ENCODE peak calls at places on chromosomes 13 and 19, in four cellular contexts. W is body of pancreas, L is ovary, O is endothelial cell of umbilical vein. P is an unnamed sample. For H3K36me3, the result is how much of the 10 kb centered on the place peaks cover.

GRCh38 chr13:20814224-20814910 is 40.6 kb upstream of the EEF1AKMT1 start:
- DNase-seq in L (peak), O (peak), W (peak), P (peak)

GRCh38 chr19:6654347-6655310 is 15.3 kb downstream of the TNFSF14 start:
- DNase-seq in W (no peak), O (no peak), L (no peak), P (no peak)

GRCh38 chr13:81487151-81487550 is 1146.2 kb upstream of the SPRY2 start:
- DNase-seq in L (no peak), O (no peak), W (peak), P (peak)

GRCh38 chr13:63041640-63042414 is 1626.2 kb upstream of the PCDH20 start:
- DNase-seq in O (no peak), L (no peak), W (no peak), P (peak)

GRCh38 chr13:83883061-83883523 is 818 bp upstream of the SLITRK1 start:
- DNase-seq in L (no peak), O (no peak), W (peak), P (no peak)

GRCh38 chr13:44396295-44396962 is 22.8 kb downstream of the SERP2 start:
- DNase-seq in W (no peak), O (no peak), L (no peak), P (no peak)

GRCh38 chr19:22137791-22138190 is 59.0 kb downstream of the ZNF676 start:
- DNase-seq in W (no peak), L (no peak), O (no peak), P (no peak)

GRCh38 chr19:3073931-3074595 is 11.8 kb upstream of the TLE5 start:
- DNase-seq in O (no peak), W (peak), L (peak), P (no peak)

GRCh38 chr13:78192721-78193120 is 274.1 kb upstream of the EDNRB start:
- DNase-seq in O (no peak), L (no peak), W (no peak), P (peak)

GRCh38 chr13:52414963-52415362 is 9.0 kb upstream of the THSD1 start:
- DNase-seq in L (no peak), O (peak), W (no peak), P (peak)

GRCh38 chr13:30125422-30126073 is 181.8 kb downstream of the KATNAL1 start:
- DNase-seq in O (no peak), W (no peak), L (peak), P (peak)

GRCh38 chr19:33458807-33459206 is 62.8 kb downstream of the PEPD start:
- DNase-seq in L (peak), O (no peak), W (no peak), P (no peak)

GRCh38 chr19:56083668-56084067 is 37.4 kb downstream of the ZNF787 start:
- DNase-seq in W (no peak), L (no peak), O (no peak), P (no peak)

GRCh38 chr19:12774588-12775555 is at the start of gene HOOK2:
- DNase-seq in W (peak), L (peak), O (no peak), P (peak)

GRCh38 chr19:16338470-16339360 is 14.1 kb downstream of the KLF2 start:
- DNase-seq in L (peak), O (peak), W (peak), P (peak)

GRCh38 chr19:12792048-12792852 is 964 bp downstream of the JUNB start:
- DNase-seq in L (peak), O (peak), W (peak), P (no peak)

GRCh38 chr13:101267656-101268055 is 148.7 kb downstream of the NALCN start:
- DNase-seq in W (no peak), O (no peak), L (no peak), P (peak)

GRCh38 chr13:51154029-51154555 is 43.0 kb upstream of the C13orf42 start:
- DNase-seq in O (peak), L (no peak), W (no peak), P (no peak)

GRCh38 chr13:91278888-91279287 is 68.6 kb upstream of the MIR17HG start:
- DNase-seq in L (no peak), O (no peak), W (no peak), P (no peak)

GRCh38 chr13:24208314-24208713 is 47.8 kb downstream of the SPATA13 start:
- DNase-seq in W (no peak), L (no peak), O (peak), P (peak)

GRCh38 chr13:49759503-49759902 is 33.0 kb downstream of the KPNA3 start:
- DNase-seq in L (no peak), W (no peak), O (no peak), P (no peak)

GRCh38 chr19:47713046-47714021 is at the start of gene EHD2:
- DNase-seq in W (peak), O (peak), L (peak), P (peak)

GRCh38 chr13:114112826-114113322 is 19.5 kb downstream of the RASA3 start:
- DNase-seq in O (no peak), L (peak), W (no peak), P (no peak)

GRCh38 chr13:75635621-75636338 is at the start of gene LMO7:
- DNase-seq in W (peak), O (peak), L (peak), P (no peak)

GRCh38 chr19:16327501-16327900 is 2.9 kb downstream of the KLF2 start:
- DNase-seq in O (no peak), L (no peak), W (no peak), P (no peak)

GRCh38 chr13:108527849-108528248 is 101.6 kb upstream of the MYO16 start:
- DNase-seq in W (no peak), L (no peak), O (no peak), P (no peak)

GRCh38 chr13:40292108-40292507 is 374.3 kb downstream of the FOXO1 start:
- DNase-seq in L (no peak), O (no peak), W (no peak), P (no peak)

GRCh38 chr19:38162094-38162493 is 61.9 kb downstream of the DPF1 start:
- DNase-seq in W (no peak), L (no peak), O (no peak), P (peak)

GRCh38 chr13:62556973-62557372 is 1141.3 kb upstream of the PCDH20 start:
- DNase-seq in O (no peak), W (no peak), L (no peak), P (peak)

GRCh38 chr13:45850020-45850613 is 1.4 kb downstream of the SIAH3 start:
- DNase-seq in L (no peak), W (no peak), O (no peak), P (no peak)
- H3K4me3 ChIP-seq in L (no peak), W (no peak), O (no peak), P (no peak)

GRCh38 chr13:58907347-58907746 is 1256.4 kb downstream of the DIAPH3 start:
- DNase-seq in L (no peak), W (no peak), O (no peak), P (no peak)
- TF ChIP-seq CTCF in L (no peak), W (peak), O (no peak), P (no peak)

DNA sequence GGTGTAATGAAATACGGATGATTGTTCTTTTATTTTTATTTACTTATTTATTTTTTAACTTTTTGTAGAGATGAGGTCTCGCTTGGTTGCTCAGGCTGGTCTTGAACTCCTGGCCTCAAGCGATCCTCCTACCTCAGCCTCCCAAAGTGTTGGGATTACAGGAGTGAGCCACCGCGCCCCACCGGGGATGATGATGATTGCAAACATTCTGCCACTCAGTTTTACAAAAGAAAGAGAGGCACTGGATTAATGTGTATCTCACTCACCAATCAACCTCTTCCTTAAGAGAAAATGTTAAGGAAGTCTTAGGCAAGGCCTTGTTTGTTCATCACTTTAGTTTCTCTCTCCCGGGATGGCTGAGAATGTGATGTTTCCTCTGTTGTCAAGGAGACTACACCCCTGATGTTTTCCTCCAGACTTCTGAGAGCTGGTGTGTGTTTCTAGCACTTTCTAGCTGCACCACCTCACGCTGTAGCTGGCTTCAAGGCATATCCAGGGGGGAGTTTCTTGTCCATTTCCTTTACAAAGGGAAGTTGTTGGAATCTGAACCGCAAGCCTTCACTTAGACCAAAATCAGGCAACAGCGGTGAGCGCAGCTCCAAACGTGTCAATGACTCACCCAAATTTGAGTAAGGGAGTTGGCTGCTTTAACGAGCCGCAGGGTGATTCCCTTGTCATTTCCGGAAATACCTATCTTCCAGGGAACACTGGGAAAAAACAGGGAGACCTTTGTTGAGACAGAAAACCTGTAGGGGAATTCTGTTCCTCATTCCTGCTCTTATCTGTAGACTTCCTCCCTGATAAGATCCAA is 2.3 kb downstream of the LDLR start:
- DNase-seq in L (peak), W (peak), O (peak), P (peak)
- H3K36me3 ChIP-seq in L (under half), W (under half), O (under half), P (under half)

GRCh38 chr19:13864513-13865242 is 12.3 kb upstream of the NANOS3 start:
- DNase-seq in W (no peak), O (no peak), L (peak), P (no peak)

GRCh38 chr19:13868663-13869062 is 8.3 kb upstream of the NANOS3 start:
- DNase-seq in L (no peak), O (no peak), W (no peak), P (no peak)

GRCh38 chr19:13865243-13865577 is 11.7 kb upstream of the NANOS3 start:
- DNase-seq in W (no peak), O (no peak), L (no peak), P (no peak)

GRCh38 chr19:13865578-13866462 is 11.1 kb upstream of the NANOS3 start:
- DNase-seq in W (peak), O (no peak), L (peak), P (no peak)

DNA sequence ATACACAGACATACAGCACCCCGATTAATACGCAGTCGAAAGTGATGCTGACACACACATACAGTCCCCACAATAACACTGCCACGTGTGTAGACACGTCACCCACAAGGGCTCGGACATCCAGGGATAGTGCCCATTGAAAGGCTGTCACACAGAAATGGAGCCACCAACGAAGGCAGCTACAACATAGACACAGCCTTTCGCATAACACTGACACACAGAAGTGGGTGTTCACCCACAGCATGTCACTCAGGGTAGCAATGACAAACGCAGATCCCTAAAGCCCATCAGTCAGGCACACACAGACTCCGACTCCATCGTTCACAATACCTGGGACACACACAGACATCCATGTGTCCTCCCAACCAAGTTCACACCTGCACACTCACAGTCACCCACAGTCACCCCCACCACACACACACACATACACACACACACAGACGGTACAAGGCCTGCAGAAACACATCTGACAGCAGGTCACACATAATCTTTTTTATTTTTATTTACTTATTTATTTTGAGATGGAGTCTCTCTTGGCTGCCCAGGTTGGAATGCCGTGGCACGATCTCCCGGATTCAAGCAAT is 10.4 kb upstream of the NANOS3 start:
- DNase-seq in W (no peak), L (no peak), O (no peak), P (no peak)
- H3K4me3 ChIP-seq in W (no peak), L (no peak), O (peak), P (no peak)

GRCh38 chr19:44796701-44797115 is 12.2 kb upstream of the BCAM start:
- DNase-seq in W (peak), L (no peak), O (peak), P (no peak)

GRCh38 chr19:44799627-44800257 is 9.2 kb upstream of the BCAM start:
- DNase-seq in O (no peak), W (no peak), L (no peak), P (no peak)

GRCh38 chr19:44795398-44795987 is 13.4 kb upstream of the BCAM start:
- DNase-seq in L (no peak), O (no peak), W (no peak), P (no peak)

GRCh38 chr19:44803442-44804428 is 5.2 kb upstream of the BCAM start:
- DNase-seq in W (no peak), O (no peak), L (no peak), P (no peak)

GRCh38 chr19:44800461-44800860 is 8.4 kb upstream of the BCAM start:
- DNase-seq in L (peak), O (peak), W (peak), P (peak)
- TF ChIP-seq CTCF in L (peak), O (peak), W (peak), P (peak)

GRCh38 chr19:23366437-23366836 is 28.8 kb downstream of the ZNF91 start:
- DNase-seq in O (no peak), L (no peak), W (no peak), P (no peak)

GRCh38 chr19:23365222-23365621 is 30.0 kb downstream of the ZNF91 start:
- DNase-seq in L (no peak), O (no peak), W (no peak), P (peak)
- H3K36me3 ChIP-seq in L (under half), O (under half), W (under half), P (under half)

GRCh38 chr13:97858161-97858560 is 95.3 kb upstream of the IPO5 start:
- DNase-seq in O (no peak), L (no peak), W (no peak), P (no peak)
- H3K4me3 ChIP-seq in O (no peak), L (no peak), W (no peak), P (no peak)

DNA sequence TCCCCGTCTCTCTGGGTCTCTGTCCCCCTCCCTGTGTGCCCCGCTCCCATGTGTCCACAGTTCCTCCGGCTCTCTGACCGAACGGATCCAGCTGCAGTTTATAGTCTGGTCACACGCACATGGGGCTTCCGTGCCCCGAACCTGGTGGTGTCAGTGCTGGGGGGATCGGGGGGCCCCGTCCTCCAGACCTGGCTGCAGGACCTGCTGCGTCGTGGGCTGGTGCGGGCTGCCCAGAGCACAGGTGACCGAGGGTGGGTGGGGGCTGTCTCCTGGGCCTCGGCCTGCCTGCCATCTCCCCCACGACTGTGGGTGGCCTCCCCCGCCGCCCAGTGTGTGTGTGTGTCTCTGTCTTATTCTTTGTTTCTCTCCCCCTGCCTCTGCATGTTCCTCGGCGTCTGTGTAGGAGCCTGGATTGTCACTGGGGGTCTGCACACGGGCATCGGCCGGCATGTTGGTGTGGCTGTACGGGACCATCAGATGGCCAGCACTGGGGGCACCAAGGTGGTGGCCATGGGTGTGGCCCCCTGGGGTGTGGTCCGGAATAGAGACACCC is 10.3 kb downstream of the TRPM4 start:
- DNase-seq in O (no peak), W (no peak), L (no peak), P (no peak)
- TF ChIP-seq CTCF in O (no peak), W (no peak), L (no peak), P (no peak)

GRCh38 chr19:1577929-1578618 is 9.9 kb upstream of the MEX3D start:
- DNase-seq in O (no peak), W (no peak), L (no peak), P (no peak)

GRCh38 chr19:1580957-1581356 is 11.7 kb downstream of the MBD3 start:
- DNase-seq in L (no peak), W (no peak), O (no peak), P (no peak)

GRCh38 chr19:1579222-1579621 is 11.1 kb upstream of the MEX3D start:
- DNase-seq in L (no peak), W (no peak), O (no peak), P (no peak)

GRCh38 chr19:1582201-1582600 is 10.5 kb downstream of the MBD3 start:
- DNase-seq in O (no peak), W (no peak), L (no peak), P (no peak)

DNA sequence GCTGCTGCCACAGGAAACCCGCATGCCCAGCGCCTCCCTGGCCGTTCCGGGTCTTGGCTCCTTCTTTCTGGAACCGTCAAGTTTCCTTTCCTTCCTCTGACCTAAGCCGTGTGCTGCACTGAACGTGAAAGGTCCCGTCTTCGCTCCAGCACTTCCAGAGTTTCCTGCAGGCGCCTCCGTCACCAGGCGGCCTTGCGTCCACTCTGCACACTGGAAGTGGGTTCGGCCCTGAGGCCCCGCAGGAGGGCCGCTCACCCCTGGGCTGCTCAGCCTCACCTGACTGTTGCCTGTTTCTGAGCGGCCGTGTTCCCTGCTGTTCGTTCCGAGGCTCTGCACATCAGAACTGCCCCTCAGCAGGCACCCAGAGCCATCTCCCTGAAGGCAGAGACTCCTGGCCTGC is 12.3 kb upstream of the MEX3D start:
- DNase-seq in L (no peak), O (no peak), W (no peak), P (no peak)
- H3K36me3 ChIP-seq in L (under half), O (under half), W (under half), P (under half)

GRCh38 chr19:45816236-45817009 is 1.3 kb upstream of the RSPH6A start:
- DNase-seq in W (no peak), L (no peak), O (no peak), P (no peak)
- H3K4me3 ChIP-seq in W (no peak), L (no peak), O (peak), P (no peak)